ENCODE peak calls at places on chromosome 19, in seven cellular contexts. X, D, Q, J, U, H and L are unnamed samples.

GRCh38 chr19:46392252-46392801 is 21.0 kb downstream of the CCDC8 start:
- DNase-seq in X (no peak), D (no peak), Q (no peak), J (no peak), U (no peak), H (no peak), L (no peak)

GRCh38 chr19:17266589-17266974 is 661 bp upstream of the BABAM1 start:
- DNase-seq in X (no peak), D (no peak), Q (no peak), J (no peak), U (no peak), H (no peak), L (no peak)

GRCh38 chr19:46372901-46373572 is 26.1 kb downstream of the PPP5C start:
- DNase-seq in X (no peak), D (peak; percentile 74), Q (no peak), J (no peak), U (no peak), H (no peak), L (peak; percentile 59)

GRCh38 chr19:14318873-14319272 is 62.4 kb upstream of the ADGRE5 start:
- DNase-seq in X (peak; percentile 64), D (peak; percentile 80), Q (no peak), J (peak; percentile 67), U (no peak), H (no peak), L (no peak)

GRCh38 chr19:19110410-19111137 is 27.7 kb downstream of the TMEM161A start:
- DNase-seq in X (peak; percentile 89), D (no peak), Q (no peak), J (no peak), U (no peak), H (no peak), L (no peak)

GRCh38 chr19:13099073-13099999 is 3.3 kb downstream of the LYL1 start:
- DNase-seq in X (no peak), D (peak; percentile 74), Q (no peak), J (peak; percentile 88), U (no peak), H (no peak), L (no peak)

GRCh38 chr19:4518345-4519171 is at the start of gene PLIN4:
- DNase-seq in X (no peak), D (peak; percentile 54), Q (no peak), J (no peak), U (peak; percentile 66), H (no peak), L (no peak)

GRCh38 chr19:10193666-10194499 is 870 bp downstream of the DNMT1 start:
- DNase-seq in X (no peak), D (peak; percentile 80), Q (no peak), J (peak; percentile 41), U (peak; percentile 13), H (no peak), L (no peak)

GRCh38 chr19:44757057-44757734 is 8.7 kb downstream of the BCL3 start:
- DNase-seq in X (peak; percentile 89), D (peak; percentile 66), Q (no peak), J (no peak), U (no peak), H (no peak), L (no peak)

GRCh38 chr19:7340959-7341837 is 7.5 kb upstream of the ARHGEF18 start:
- DNase-seq in X (peak; percentile 71), D (peak; percentile 100), Q (peak; percentile 67), J (peak; percentile 73), U (peak; percentile 73), H (peak; percentile 92), L (peak; percentile 69)

GRCh38 chr19:47494729-47495128 is 10.7 kb upstream of the KPTN start:
- DNase-seq in X (peak; percentile 98), D (no peak), Q (no peak), J (no peak), U (no peak), H (no peak), L (no peak)

GRCh38 chr19:17703823-17704463 is 15.3 kb upstream of the MAP1S start:
- DNase-seq in X (peak; percentile 80), D (peak; percentile 95), Q (peak; percentile 64), J (peak; percentile 67), U (peak; percentile 33), H (no peak), L (peak; percentile 35)

GRCh38 chr19:19304186-19304975 is 15.9 kb downstream of the SUGP1 start:
- DNase-seq in X (peak; percentile 77), D (no peak), Q (no peak), J (no peak), U (no peak), H (no peak), L (no peak)

DNA sequence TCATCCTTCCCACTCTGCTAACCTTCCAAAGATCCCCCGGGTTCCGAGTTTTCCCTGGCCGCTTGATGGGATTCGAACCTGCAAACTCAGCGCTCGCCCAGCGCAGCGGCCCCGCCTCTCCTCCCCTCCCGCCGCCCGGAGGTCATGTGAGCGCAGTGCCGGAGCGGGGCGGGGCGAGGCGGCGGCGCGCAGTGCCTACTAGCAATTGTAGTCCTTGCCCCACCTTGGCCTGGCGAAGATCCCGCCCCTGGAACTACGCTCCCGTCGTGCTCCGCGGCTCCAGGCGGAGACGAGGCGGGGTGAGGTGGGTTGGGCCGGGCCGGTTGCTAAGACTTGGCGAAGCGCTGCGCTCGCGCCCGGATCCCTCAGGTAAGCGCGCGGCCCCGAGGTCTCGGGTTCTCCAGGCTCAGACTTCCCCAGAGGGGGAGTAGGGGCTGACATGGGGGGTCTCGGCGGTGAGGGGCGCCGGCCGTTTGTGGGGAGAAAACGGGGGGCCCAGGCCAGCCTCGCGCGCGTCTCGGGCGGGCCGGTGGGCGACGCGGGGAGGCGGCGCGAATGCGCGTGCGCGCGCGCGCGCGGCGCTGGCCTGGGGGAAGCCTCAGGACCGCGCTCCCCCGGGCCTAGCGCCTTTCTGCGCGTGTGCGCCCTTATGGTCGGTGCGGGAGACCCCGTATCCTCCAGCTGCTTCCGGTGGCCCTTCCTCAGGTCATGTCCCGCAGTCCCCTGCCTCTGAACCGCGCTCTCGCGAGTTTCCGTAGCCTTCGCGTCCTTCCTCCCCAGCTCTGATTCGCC is at the start of the genes ADAT3 and SCAMP4:
- DNase-seq in X (peak; percentile 98), D (peak; percentile 95), Q (peak; percentile 98), J (peak; percentile 99), U (peak; percentile 94), H (peak; percentile 94), L (peak; percentile 98)
- TF ChIP-seq JUND in X (no peak), D (no peak), Q (no peak), J (no peak), U (no peak), H (no peak), L (no peak)

DNA sequence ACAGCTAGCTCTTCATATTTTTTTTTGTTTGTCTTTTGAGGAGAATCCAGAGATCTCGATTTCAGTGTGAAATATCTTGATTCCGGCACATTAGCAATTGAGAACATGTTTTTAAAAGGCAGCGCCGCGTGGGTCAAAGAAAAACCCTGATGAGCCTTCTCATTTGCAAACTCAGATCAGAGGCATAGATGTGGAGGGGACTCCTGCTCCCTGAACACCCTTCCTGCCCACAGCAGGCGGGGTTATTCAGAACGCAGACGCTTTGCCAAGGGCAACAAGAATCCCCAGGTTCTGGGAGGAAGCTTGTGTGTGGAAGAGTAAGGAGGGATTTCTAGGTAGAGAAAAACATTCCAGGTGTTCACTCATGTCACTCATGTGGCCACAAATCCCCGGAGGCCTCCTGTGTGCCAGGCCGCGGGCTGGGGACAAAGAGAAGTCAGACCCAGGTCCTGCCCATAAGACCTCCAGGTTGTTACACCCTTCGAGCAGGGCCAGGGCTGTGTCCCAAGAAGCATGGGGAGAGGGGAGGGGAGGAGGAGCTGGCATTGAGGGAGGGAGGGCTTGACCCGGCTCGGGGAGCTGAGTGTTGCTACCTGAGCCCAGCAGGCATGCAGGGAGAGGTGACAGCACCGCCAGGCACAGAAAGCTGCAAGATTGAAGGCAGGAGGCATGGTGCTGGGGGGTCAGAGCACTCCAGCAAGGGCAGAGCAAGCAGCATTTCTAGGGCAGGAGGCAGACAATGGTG is 15.9 kb upstream of the IGLON5 start:
- DNase-seq in X (no peak), D (peak; percentile 59), Q (no peak), J (no peak), U (no peak), H (no peak), L (no peak)
- TF ChIP-seq JUND in X (no peak), D (no peak), Q (no peak), J (no peak), U (no peak), H (no peak), L (no peak)

GRCh38 chr19:32831611-32832010 is 38.0 kb downstream of the SLC7A9 start:
- DNase-seq in X (no peak), D (no peak), Q (no peak), J (no peak), U (no peak), H (no peak), L (no peak)

GRCh38 chr19:32837531-32837930 is 32.0 kb downstream of the SLC7A9 start:
- DNase-seq in X (no peak), D (no peak), Q (no peak), J (no peak), U (no peak), H (no peak), L (no peak)
- TF ChIP-seq JUND in X (no peak), D (no peak), Q (no peak), J (no peak), U (no peak), H (no peak), L (no peak)

GRCh38 chr19:43474986-43475705 is 9.7 kb upstream of the LYPD3 start:
- DNase-seq in X (peak; percentile 99), D (peak; percentile 100), Q (peak; percentile 88), J (peak; percentile 96), U (no peak), H (no peak), L (no peak)

GRCh38 chr19:43474487-43474886 is 9.1 kb upstream of the LYPD3 start:
- DNase-seq in X (no peak), D (no peak), Q (no peak), J (no peak), U (no peak), H (no peak), L (no peak)

GRCh38 chr19:43478323-43478722 is 12.9 kb upstream of the LYPD3 start:
- DNase-seq in X (no peak), D (no peak), Q (no peak), J (no peak), U (no peak), H (no peak), L (no peak)

GRCh38 chr19:43479226-43479625 is 13.8 kb upstream of the LYPD3 start:
- DNase-seq in X (no peak), D (no peak), Q (no peak), J (no peak), U (no peak), H (no peak), L (no peak)

GRCh38 chr19:43476606-43477005 is 11.2 kb upstream of the LYPD3 start:
- DNase-seq in X (no peak), D (no peak), Q (no peak), J (no peak), U (no peak), H (no peak), L (no peak)
- TF ChIP-seq JUND in X (no peak), D (no peak), Q (no peak), J (no peak), U (no peak), H (no peak), L (no peak)